ENCODE peak calls at places on chromosomes 5 and 9, in seven cellular contexts. One of them, this sample, is unnamed.
A peak's percentile ranks its signal among the peaks of the same experiment; 100 is the strongest.

GRCh38 chr5:95331358-95331757 is 46.5 kb upstream of the MCTP1 start:
- DNase-seq in A549: no peak
- DNase-seq in GM12878: no peak
- DNase-seq in BJ: no peak
- DNase-seq in fibroblast of mammary gland: no peak
- DNase-seq in prostate gland: no peak
- DNase-seq in pancreas: no peak
- DNase-seq in this sample: no peak

GRCh38 chr9:20355022-20355421 is 267.3 kb downstream of the MLLT3 start:
- DNase-seq in GM12878: no peak
- DNase-seq in BJ: peak; percentile 53
- DNase-seq in pancreas: no peak
- DNase-seq in A549: no peak
- DNase-seq in fibroblast of mammary gland: peak; percentile 84
- DNase-seq in prostate gland: no peak
- DNase-seq in this sample: no peak

GRCh38 chr5:154878642-154879335 is 20.4 kb downstream of the CNOT8 start:
- DNase-seq in fibroblast of mammary gland: no peak
- DNase-seq in BJ: no peak
- DNase-seq in A549: no peak
- DNase-seq in GM12878: no peak
- DNase-seq in prostate gland: no peak
- DNase-seq in pancreas: no peak
- DNase-seq in this sample: no peak

GRCh38 chr9:112037281-112038016 is 137.6 kb downstream of the SUSD1 start:
- DNase-seq in fibroblast of mammary gland: peak; percentile 60
- DNase-seq in pancreas: no peak
- DNase-seq in GM12878: peak; percentile 97
- DNase-seq in prostate gland: no peak
- DNase-seq in A549: no peak
- DNase-seq in BJ: peak; percentile 89
- DNase-seq in this sample: no peak

GRCh38 chr9:126052791-126053190 is 273.8 kb upstream of the MVB12B start:
- DNase-seq in pancreas: no peak
- DNase-seq in A549: no peak
- DNase-seq in BJ: no peak
- DNase-seq in prostate gland: no peak
- DNase-seq in fibroblast of mammary gland: no peak
- DNase-seq in GM12878: no peak
- DNase-seq in this sample: no peak

GRCh38 chr5:35158627-35159369 is 71.5 kb downstream of the PRLR start:
- DNase-seq in BJ: no peak
- DNase-seq in pancreas: no peak
- DNase-seq in prostate gland: no peak
- DNase-seq in A549: no peak
- DNase-seq in fibroblast of mammary gland: no peak
- DNase-seq in GM12878: no peak
- DNase-seq in this sample: no peak

GRCh38 chr5:97501286-97501964 is 318.4 kb upstream of the RIOK2 start:
- DNase-seq in prostate gland: no peak
- DNase-seq in BJ: no peak
- DNase-seq in fibroblast of mammary gland: peak; percentile 38
- DNase-seq in GM12878: no peak
- DNase-seq in pancreas: no peak
- DNase-seq in A549: no peak
- DNase-seq in this sample: no peak

GRCh38 chr5:111367081-111367480 is 142.9 kb downstream of the CAMK4 start:
- DNase-seq in pancreas: no peak
- DNase-seq in GM12878: no peak
- DNase-seq in prostate gland: no peak
- DNase-seq in BJ: no peak
- DNase-seq in fibroblast of mammary gland: peak; percentile 18
- DNase-seq in A549: no peak
- DNase-seq in this sample: no peak

GRCh38 chr5:57754616-57755015 is 272.0 kb upstream of the ACTBL2 start:
- DNase-seq in A549: no peak
- DNase-seq in BJ: no peak
- DNase-seq in fibroblast of mammary gland: peak; percentile 79
- DNase-seq in GM12878: no peak
- DNase-seq in prostate gland: no peak
- DNase-seq in pancreas: no peak
- DNase-seq in this sample: no peak

GRCh38 chr5:87526131-87526530 is 113.4 kb upstream of the CCNH start:
- DNase-seq in prostate gland: peak; percentile 4
- DNase-seq in GM12878: no peak
- DNase-seq in A549: no peak
- DNase-seq in pancreas: no peak
- DNase-seq in fibroblast of mammary gland: no peak
- DNase-seq in BJ: no peak
- DNase-seq in this sample: no peak

GRCh38 chr5:141521244-141521781 is 32.4 kb downstream of the PCDHGC5 start:
- DNase-seq in prostate gland: no peak
- DNase-seq in pancreas: no peak
- DNase-seq in fibroblast of mammary gland: peak; percentile 99
- DNase-seq in GM12878: no peak
- DNase-seq in A549: peak; percentile 74
- DNase-seq in BJ: peak; percentile 97
- DNase-seq in this sample: peak; percentile 98

DNA sequence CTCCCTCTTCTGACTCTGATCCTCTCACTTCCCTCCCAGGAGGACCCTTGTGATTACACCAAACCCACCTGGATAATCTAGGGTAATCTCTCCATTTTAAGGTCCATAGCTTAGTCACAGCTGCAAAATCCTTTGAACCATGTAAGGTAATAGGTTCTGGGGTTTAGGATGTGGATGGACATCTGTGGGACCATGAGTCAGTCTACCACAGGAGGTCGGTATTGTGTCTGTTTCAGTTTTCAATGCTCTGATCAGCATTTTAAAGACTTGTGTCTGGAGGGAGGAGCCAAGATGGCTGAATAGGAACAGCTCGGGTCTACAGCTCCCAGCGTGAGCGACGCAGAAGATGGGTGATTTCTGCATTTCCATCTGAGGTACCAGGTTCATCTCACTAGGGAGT is 112.6 kb downstream of the CAVIN4 start:
- DNase-seq in A549: no peak
- DNase-seq in GM12878: no peak
- DNase-seq in pancreas: no peak
- DNase-seq in BJ: no peak
- DNase-seq in prostate gland: no peak
- DNase-seq in fibroblast of mammary gland: no peak
- DNase-seq in this sample: no peak
- TF ChIP-seq CTCF in A549: no peak
- TF ChIP-seq CTCF in GM12878: no peak
- TF ChIP-seq CTCF in pancreas: no peak
- TF ChIP-seq CTCF in BJ: no peak
- TF ChIP-seq CTCF in prostate gland: no peak
- TF ChIP-seq CTCF in fibroblast of mammary gland: no peak
- TF ChIP-seq CTCF in this sample: no peak

GRCh38 chr9:137487454-137488329 is 28.6 kb upstream of the NSMF start:
- DNase-seq in GM12878: no peak
- DNase-seq in prostate gland: no peak
- DNase-seq in pancreas: no peak
- DNase-seq in fibroblast of mammary gland: no peak
- DNase-seq in BJ: no peak
- DNase-seq in A549: no peak
- DNase-seq in this sample: no peak
- H3K4me3 ChIP-seq in GM12878: no peak overlapping the region
- H3K4me3 ChIP-seq in prostate gland: no peak overlapping the region
- H3K4me3 ChIP-seq in pancreas: no peak overlapping the region
- H3K4me3 ChIP-seq in fibroblast of mammary gland: no peak overlapping the region
- H3K4me3 ChIP-seq in BJ: no peak overlapping the region
- H3K4me3 ChIP-seq in A549: no peak overlapping the region
- H3K4me3 ChIP-seq in this sample: no peak overlapping the region

DNA sequence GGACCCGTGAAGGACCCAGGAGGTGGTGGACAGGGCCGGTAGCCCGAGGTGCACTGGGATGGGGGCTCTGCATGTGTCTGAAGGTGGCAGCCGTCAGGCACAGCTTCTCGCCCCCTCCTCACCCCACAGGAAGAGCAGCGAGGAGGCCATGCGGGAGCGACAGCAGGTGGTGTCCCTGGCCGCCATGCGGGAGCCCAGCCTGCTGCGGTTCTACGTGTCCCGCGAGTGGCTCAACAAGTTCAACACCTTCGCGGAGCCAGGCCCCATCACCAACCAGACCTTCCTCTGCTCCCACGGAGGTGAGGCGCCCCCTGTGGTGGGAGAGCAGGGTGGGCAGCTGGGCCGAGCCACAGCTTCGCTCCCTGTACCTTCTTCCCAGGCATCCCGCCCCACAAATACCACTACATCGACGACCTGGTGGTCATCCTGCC is 39.9 kb downstream of the USP20 start:
- DNase-seq in fibroblast of mammary gland: no peak
- DNase-seq in BJ: no peak
- DNase-seq in pancreas: no peak
- DNase-seq in GM12878: no peak
- DNase-seq in prostate gland: no peak
- DNase-seq in A549: no peak
- DNase-seq in this sample: no peak
- TF ChIP-seq CTCF in fibroblast of mammary gland: no peak
- TF ChIP-seq CTCF in BJ: no peak
- TF ChIP-seq CTCF in pancreas: no peak
- TF ChIP-seq CTCF in GM12878: no peak
- TF ChIP-seq CTCF in prostate gland: no peak
- TF ChIP-seq CTCF in A549: no peak
- TF ChIP-seq CTCF in this sample: peak; percentile 26

GRCh38 chr9:127422133-127422782 is 1.9 kb upstream of the ZNF79 start:
- DNase-seq in GM12878: no peak
- DNase-seq in prostate gland: no peak
- DNase-seq in BJ: no peak
- DNase-seq in fibroblast of mammary gland: no peak
- DNase-seq in pancreas: no peak
- DNase-seq in A549: no peak
- DNase-seq in this sample: no peak
- H3K4me3 ChIP-seq in GM12878: peak overlapping the region; percentile 90
- H3K4me3 ChIP-seq in prostate gland: no peak overlapping the region
- H3K4me3 ChIP-seq in BJ: no peak overlapping the region
- H3K4me3 ChIP-seq in fibroblast of mammary gland: no peak overlapping the region
- H3K4me3 ChIP-seq in pancreas: no peak overlapping the region
- H3K4me3 ChIP-seq in A549: no peak overlapping the region
- H3K4me3 ChIP-seq in this sample: peak overlapping the region; percentile 84

DNA sequence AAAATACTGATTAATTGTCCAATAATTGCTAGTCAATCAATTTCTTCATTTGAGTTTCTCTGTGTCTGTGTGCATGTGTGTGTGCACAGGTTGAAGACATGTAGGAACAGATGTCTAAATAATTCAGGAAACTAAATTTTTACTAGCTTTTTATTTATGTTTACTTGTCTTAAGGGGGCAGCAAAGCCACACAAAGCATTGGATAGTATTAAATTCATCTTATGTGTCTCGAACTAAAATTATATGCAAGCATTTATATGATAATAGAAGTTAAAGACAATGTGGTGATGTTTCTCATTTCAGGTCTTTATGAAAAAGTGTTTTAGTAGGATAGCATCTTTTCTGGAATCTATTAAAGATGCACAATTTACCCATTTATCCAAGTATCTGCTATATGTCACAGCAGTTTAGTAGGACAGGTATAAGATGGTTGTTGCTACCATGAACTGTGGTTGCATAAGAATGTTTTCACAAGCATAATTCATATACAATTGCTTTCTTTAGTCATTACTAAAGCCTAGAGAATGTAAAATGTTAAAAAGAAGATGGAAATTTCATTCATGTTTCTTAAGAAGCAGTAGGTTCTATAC is 784.6 kb upstream of the NUDT12 start:
- DNase-seq in fibroblast of mammary gland: peak; percentile 11
- DNase-seq in prostate gland: no peak
- DNase-seq in GM12878: no peak
- DNase-seq in pancreas: no peak
- DNase-seq in A549: no peak
- DNase-seq in BJ: no peak
- DNase-seq in this sample: no peak
- TF ChIP-seq CTCF in fibroblast of mammary gland: peak; percentile 10
- TF ChIP-seq CTCF in prostate gland: no peak
- TF ChIP-seq CTCF in GM12878: peak; percentile 8
- TF ChIP-seq CTCF in pancreas: no peak
- TF ChIP-seq CTCF in A549: peak; percentile 29
- TF ChIP-seq CTCF in BJ: no peak
- TF ChIP-seq CTCF in this sample: peak; percentile 49

This sample was measured in epithelial cell of proximal tubule.